ENCODE peak calls at places on chromosomes 16 and 17, in six cellular contexts. M is fibroblast of pulmonary artery, C is AG10803, V is neural crest cell, Q is left ventricle myocardium inferior, U is IMR-90. T is an unnamed sample.

GRCh38 chr17:45227101-45227591 is 5.5 kb downstream of the FMNL1 start:
- DNase-seq in Q (no peak), M (no peak), C (peak; percentile 17), U (no peak), V (no peak), T (no peak)

GRCh38 chr16:53893731-53894435 is 189.9 kb downstream of the FTO start:
- DNase-seq in V (no peak), Q (no peak), M (peak; percentile 59), U (peak; percentile 91), C (peak; percentile 63), T (no peak)

GRCh38 chr16:10338426-10338825 is 47.4 kb upstream of the ATF7IP2 start:
- DNase-seq in C (no peak), U (no peak), M (peak; percentile 12), V (no peak), Q (no peak), T (no peak)

GRCh38 chr17:61809816-61810392 is 53.4 kb downstream of the BRIP1 start:
- DNase-seq in C (peak; percentile 74), M (peak; percentile 79), U (peak; percentile 70), V (no peak), Q (no peak), T (no peak)

GRCh38 chr16:31033709-31034492 is 543 bp downstream of the STX4 start:
- DNase-seq in U (peak; percentile 70), C (peak; percentile 75), M (peak; percentile 80), V (peak; percentile 78), Q (peak; percentile 93), T (peak; percentile 88)

GRCh38 chr17:70365098-70365583 is 195.8 kb downstream of the KCNJ2 start:
- DNase-seq in U (peak; percentile 78), Q (no peak), M (peak; percentile 11), V (no peak), C (peak; percentile 58), T (no peak)

GRCh38 chr17:50521517-50521916 is 11.0 kb upstream of the EPN3 start:
- DNase-seq in M (no peak), V (no peak), Q (no peak), U (no peak), C (no peak), T (no peak)

GRCh38 chr16:50144211-50144610 is 8.9 kb upstream of the TENT4B start:
- DNase-seq in M (no peak), C (no peak), Q (no peak), V (no peak), U (no peak), T (no peak)

GRCh38 chr16:53629151-53629550 is 74.5 kb downstream of the RPGRIP1L start:
- DNase-seq in V (no peak), Q (no peak), M (no peak), C (no peak), U (no peak), T (no peak)

GRCh38 chr17:63592797-63593196 is 7.9 kb upstream of the TACO1 start:
- DNase-seq in Q (no peak), V (no peak), M (no peak), C (no peak), U (no peak), T (no peak)

GRCh38 chr17:63587770-63588169 is 12.9 kb upstream of the TACO1 start:
- DNase-seq in V (no peak), Q (no peak), C (no peak), M (no peak), U (peak; percentile 31), T (no peak)

GRCh38 chr17:63589646-63590045 is 11.0 kb upstream of the TACO1 start:
- DNase-seq in C (no peak), Q (no peak), V (no peak), U (no peak), M (no peak), T (no peak)

DNA sequence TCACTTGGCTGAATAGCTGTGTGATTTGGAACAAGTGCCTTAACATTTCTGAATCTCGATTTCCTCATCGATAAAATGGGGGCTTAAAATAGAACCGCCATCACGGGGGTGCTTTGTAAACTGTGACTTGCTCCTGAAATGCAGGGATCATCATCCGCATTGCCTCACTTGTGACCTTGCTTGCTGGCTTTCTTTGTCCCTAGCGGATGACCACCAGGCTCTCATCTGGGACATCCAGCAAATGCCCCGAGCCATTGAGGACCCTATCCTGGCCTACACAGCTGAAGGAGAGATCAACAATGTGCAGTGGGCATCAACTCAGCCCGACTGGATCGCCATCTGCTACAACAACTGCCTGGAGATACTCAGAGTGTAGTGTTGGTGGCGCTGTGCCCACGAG is 11.9 kb upstream of the TACO1 start:
- DNase-seq in V (no peak), Q (no peak), U (no peak), C (no peak), M (no peak), T (no peak)
- TF ChIP-seq CTCF in V (no peak), Q (no peak), U (no peak), C (no peak), M (no peak), T (no peak)

GRCh38 chr16:62014534-62014933 is 21.7 kb downstream of the CDH8 start:
- DNase-seq in M (no peak), V (no peak), U (no peak), Q (no peak), C (no peak), T (no peak)

GRCh38 chr16:62021295-62021694 is 14.9 kb downstream of the CDH8 start:
- DNase-seq in V (no peak), U (no peak), Q (no peak), M (no peak), C (no peak), T (no peak)

GRCh38 chr16:62022688-62023087 is 13.6 kb downstream of the CDH8 start:
- DNase-seq in Q (no peak), V (no peak), U (no peak), M (no peak), C (no peak), T (no peak)

GRCh38 chr16:62018301-62019060 is 17.8 kb downstream of the CDH8 start:
- DNase-seq in M (no peak), V (no peak), U (no peak), Q (no peak), C (no peak), T (no peak)
- TF ChIP-seq CTCF in M (no peak), V (no peak), U (no peak), Q (no peak), C (no peak), T (no peak)

GRCh38 chr16:68348645-68349445 is 38.0 kb downstream of the PRMT7 start:
- DNase-seq in V (no peak), C (no peak), Q (no peak), U (no peak), M (no peak), T (no peak)

GRCh38 chr16:68351991-68352431 is 41.2 kb downstream of the PRMT7 start:
- DNase-seq in U (no peak), Q (no peak), V (no peak), M (no peak), C (no peak), T (no peak)

GRCh38 chr16:68350951-68351350 is 40.1 kb downstream of the PRMT7 start:
- DNase-seq in Q (no peak), M (no peak), C (no peak), U (no peak), V (no peak), T (no peak)

GRCh38 chr16:68351463-68351862 is 40.6 kb downstream of the PRMT7 start:
- DNase-seq in V (no peak), Q (no peak), C (no peak), U (no peak), M (no peak), T (no peak)

DNA sequence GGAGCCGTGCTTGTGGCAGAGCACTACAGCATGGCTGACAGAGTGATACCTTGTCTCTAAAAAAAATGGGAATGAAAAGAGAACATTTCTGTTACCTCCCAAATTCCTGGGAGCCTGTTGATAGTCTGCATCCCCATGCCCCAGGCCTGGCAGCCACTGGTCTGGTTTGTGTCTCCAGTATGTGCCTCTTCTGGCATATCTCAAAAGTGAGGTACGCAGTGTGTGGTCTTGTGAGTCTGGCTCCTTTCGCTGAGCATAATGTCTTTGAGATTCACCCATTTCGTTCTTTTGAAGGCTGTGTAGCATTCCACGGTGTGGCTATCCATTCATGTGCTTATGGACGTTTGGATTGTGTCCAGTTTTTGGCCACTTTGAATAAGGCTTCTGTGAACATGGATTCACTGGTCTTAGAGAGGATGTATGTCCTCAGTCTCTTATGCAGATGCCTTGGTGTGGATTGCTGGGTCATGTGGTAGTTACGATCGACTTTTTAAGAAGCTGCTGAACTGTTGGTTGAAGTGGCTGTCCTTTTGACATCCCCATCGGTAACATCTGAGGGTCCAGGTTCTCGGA is 39.1 kb downstream of the PRMT7 start:
- DNase-seq in V (no peak), Q (no peak), U (no peak), M (no peak), C (no peak), T (no peak)
- TF ChIP-seq CTCF in V (no peak), Q (no peak), U (no peak), M (no peak), C (no peak), T (no peak)

GRCh38 chr16:80084614-80085013 is 456.2 kb upstream of the DYNLRB2 start:
- DNase-seq in V (peak; percentile 28), U (no peak), Q (peak; percentile 25), C (peak; percentile 55), M (peak; percentile 29), T (no peak)
- TF ChIP-seq CTCF in V (peak; percentile 69), U (peak; percentile 33), Q (peak; percentile 82), C (peak; percentile 61), M (peak; percentile 17), T (no peak)

GRCh38 chr17:46977348-46977747 is 1.7 kb downstream of the RPRML start:
- DNase-seq in C (no peak), M (peak; percentile 39), V (peak; percentile 61), U (peak; percentile 18), Q (no peak), T (no peak)
- TF ChIP-seq CTCF in C (peak; percentile 33), M (peak; percentile 37), V (peak; percentile 62), U (peak; percentile 12), Q (peak; percentile 36), T (peak; percentile 50)

GRCh38 chr17:35171834-35172233 is 22.4 kb downstream of the SLC35G3 start:
- DNase-seq in V (no peak), U (peak; percentile 32), C (peak; percentile 8), M (no peak), Q (no peak), T (no peak)
- TF ChIP-seq CTCF in V (no peak), U (no peak), C (no peak), M (no peak), Q (no peak), T (no peak)

GRCh38 chr16:78002915-78003538 is 19.3 kb upstream of the CLEC3A start:
- DNase-seq in V (peak; percentile 87), Q (peak; percentile 80), M (peak; percentile 87), U (peak; percentile 90), C (peak; percentile 86), T (no peak)

GRCh38 chr16:78004501-78004900 is 17.8 kb upstream of the CLEC3A start:
- DNase-seq in M (no peak), Q (no peak), C (no peak), V (no peak), U (no peak), T (no peak)

GRCh38 chr16:78007121-78007520 is 15.2 kb upstream of the CLEC3A start:
- DNase-seq in U (no peak), V (no peak), Q (no peak), C (no peak), M (no peak), T (no peak)

DNA sequence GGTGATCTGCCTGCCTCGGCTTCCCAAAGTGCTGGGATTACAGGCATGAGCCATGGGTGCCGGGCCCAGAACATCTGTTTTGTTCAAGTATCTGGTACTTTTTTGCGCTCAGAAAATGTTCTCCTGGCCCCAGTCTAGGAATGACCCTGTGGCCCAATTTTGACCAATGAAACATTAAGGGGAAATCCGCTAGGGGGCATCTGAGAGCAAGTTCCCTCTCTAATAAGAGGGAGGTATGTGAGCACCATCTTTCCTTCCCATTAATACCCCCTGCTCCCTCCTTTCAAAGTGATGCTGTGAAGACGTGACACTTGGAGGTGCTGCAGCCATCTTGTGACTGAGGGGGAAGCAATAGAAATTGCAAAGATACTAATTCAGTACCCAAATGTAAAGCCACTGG is 16.5 kb upstream of the CLEC3A start:
- DNase-seq in U (no peak), V (peak; percentile 5), Q (no peak), C (no peak), M (no peak), T (no peak)
- TF ChIP-seq CTCF in U (peak; percentile 13), V (peak; percentile 26), Q (peak; percentile 30), C (no peak), M (peak; percentile 12), T (peak; percentile 11)

T was measured in D721Med.